ENCODE peak calls at places on chromosome 14, in nine cellular contexts. S is mucosa of descending colon; O is CD4-positive, CD25-positive, alpha-beta regulatory T cell; L is GM06990; F is kidney; J is CD8-positive, alpha-beta memory T cell; H is brain microvascular endothelial cell; N is astrocyte of the spinal cord; T is mesendoderm. G is an unnamed sample.
A peak's percentile ranks its signal among the peaks of the same experiment; 100 is the strongest.

GRCh38 chr14:82398313-82398712 is 864.7 kb upstream of the SEL1L start:
- DNase-seq in S (no peak), O (no peak), L (no peak), F (no peak), J (no peak), H (no peak), N (no peak), T (peak; percentile 23), G (no peak)

GRCh38 chr14:51431033-51431709 is 191.1 kb downstream of the TMX1 start:
- DNase-seq in S (no peak), O (no peak), L (no peak), F (no peak), J (no peak), H (no peak), N (no peak), T (no peak), G (peak; percentile 52)

GRCh38 chr14:55301722-55302121 is 30.5 kb downstream of the FBXO34 start:
- DNase-seq in S (no peak), O (no peak), L (no peak), F (no peak), J (no peak), H (peak; percentile 67), N (peak; percentile 62), T (peak; percentile 29), G (peak; percentile 63)

GRCh38 chr14:55117816-55118441 is 11.1 kb upstream of the LGALS3 start:
- DNase-seq in S (no peak), O (no peak), L (no peak), F (no peak), J (no peak), H (no peak), N (no peak), T (no peak), G (no peak)

GRCh38 chr14:64191756-64192155 is 102.4 kb downstream of the ESR2 start:
- DNase-seq in S (no peak), O (no peak), L (no peak), F (no peak), J (no peak), H (peak; percentile 94), N (peak; percentile 83), T (peak; percentile 50), G (peak; percentile 33)

GRCh38 chr14:98997526-98998205 is 274.3 kb downstream of the BCL11B start:
- DNase-seq in S (no peak), O (no peak), L (no peak), F (no peak), J (no peak), H (no peak), N (no peak), T (no peak), G (no peak)

GRCh38 chr14:30395065-30395464 is 163.9 kb upstream of the G2E3 start:
- DNase-seq in S (no peak), O (no peak), L (no peak), F (no peak), J (no peak), H (no peak), N (no peak), T (no peak), G (no peak)

GRCh38 chr14:54730156-54730961 is 163.4 kb downstream of the SAMD4A start:
- DNase-seq in S (no peak), O (peak; percentile 76), L (peak; percentile 74), F (no peak), J (no peak), H (peak; percentile 17), N (peak; percentile 62), T (no peak), G (peak; percentile 72)

GRCh38 chr14:100494645-100495044 is 92.6 kb downstream of the BEGAIN start:
- DNase-seq in S (no peak), O (no peak), L (no peak), F (peak; percentile 18), J (no peak), H (no peak), N (no peak), T (no peak), G (no peak)
- H3K4me3 ChIP-seq in S (no peak overlapping the region), O (no peak overlapping the region), L (no peak overlapping the region), F (no peak overlapping the region), J (no peak overlapping the region), H (no peak overlapping the region), N (no peak overlapping the region), T (no peak overlapping the region), G (no peak overlapping the region)

GRCh38 chr14:106786697-106787096 is 1260.3 kb downstream of the TMEM121 start:
- DNase-seq in S (no peak), O (no peak), L (no peak), F (no peak), J (no peak), H (no peak), N (no peak), T (no peak), G (no peak)

GRCh38 chr14:106789318-106789717 is 1262.9 kb downstream of the TMEM121 start:
- DNase-seq in S (no peak), O (no peak), L (no peak), F (no peak), J (peak; percentile 12), H (no peak), N (no peak), T (no peak), G (no peak)

GRCh38 chr14:106792543-106792942 is 1266.2 kb downstream of the TMEM121 start:
- DNase-seq in S (no peak), O (no peak), L (peak; percentile 19), F (no peak), J (no peak), H (no peak), N (no peak), T (no peak), G (no peak)

GRCh38 chr14:106788534-106788933 is 1262.2 kb downstream of the TMEM121 start:
- DNase-seq in S (no peak), O (no peak), L (no peak), F (no peak), J (no peak), H (no peak), N (no peak), T (no peak), G (no peak)

DNA sequence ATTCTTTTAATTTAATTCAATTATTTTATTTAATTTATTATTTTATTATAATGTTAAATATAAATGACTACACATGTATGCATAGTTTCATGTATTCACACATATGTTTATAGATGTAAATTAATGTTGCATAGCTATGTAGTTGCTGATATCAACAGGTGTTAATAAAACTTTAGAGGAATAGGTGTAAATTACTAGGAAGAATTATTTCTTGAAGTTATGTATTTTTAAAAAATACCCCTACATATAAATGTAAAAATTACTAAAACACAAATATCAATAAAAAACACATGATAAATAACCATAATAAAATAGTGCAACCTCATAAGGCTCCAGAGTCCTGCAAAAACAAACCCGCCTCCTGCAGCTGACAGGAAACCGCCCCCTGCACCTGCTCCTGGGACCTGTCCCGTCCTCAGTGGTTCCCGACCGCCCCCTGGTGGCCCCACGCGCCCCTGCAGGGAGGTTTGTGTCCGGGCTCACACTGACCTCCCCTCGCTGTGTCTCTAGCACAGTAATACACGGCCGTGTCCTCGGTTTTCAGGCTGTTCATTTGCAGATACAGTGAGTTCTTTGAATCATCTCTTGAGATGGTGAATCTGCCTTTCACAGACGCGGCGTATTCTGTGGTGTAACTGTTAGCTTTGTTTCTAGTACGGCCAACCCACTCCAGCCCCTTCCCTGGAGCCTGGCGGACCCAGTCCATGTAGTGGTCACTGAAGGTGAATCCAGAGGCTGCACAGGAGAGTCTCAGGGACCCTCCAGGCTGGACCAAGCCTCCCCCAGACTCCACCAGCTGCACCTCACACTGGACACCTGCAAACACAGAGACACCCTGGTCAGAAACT is 1264.0 kb downstream of the TMEM121 start:
- DNase-seq in S (peak; percentile 84), O (peak; percentile 75), L (peak; percentile 77), F (peak; percentile 79), J (peak; percentile 64), H (no peak), N (no peak), T (peak; percentile 1), G (no peak)
- H3K4me3 ChIP-seq in S (no peak overlapping the region), O (no peak overlapping the region), L (no peak overlapping the region), F (no peak overlapping the region), J (no peak overlapping the region), H (no peak overlapping the region), N (no peak overlapping the region), T (no peak overlapping the region), G (no peak overlapping the region)

GRCh38 chr14:52948836-52949235 is 2.0 kb downstream of the FERMT2 start:
- DNase-seq in S (no peak), O (no peak), L (no peak), F (no peak), J (no peak), H (no peak), N (no peak), T (no peak), G (no peak)
- H3K4me3 ChIP-seq in S (no peak overlapping the region), O (no peak overlapping the region), L (no peak overlapping the region), F (peak overlapping the region; percentile 99), J (no peak overlapping the region), H (peak overlapping the region; percentile 94), N (peak overlapping the region; percentile 92), T (peak overlapping the region; percentile 75), G (peak overlapping the region; percentile 93)

DNA sequence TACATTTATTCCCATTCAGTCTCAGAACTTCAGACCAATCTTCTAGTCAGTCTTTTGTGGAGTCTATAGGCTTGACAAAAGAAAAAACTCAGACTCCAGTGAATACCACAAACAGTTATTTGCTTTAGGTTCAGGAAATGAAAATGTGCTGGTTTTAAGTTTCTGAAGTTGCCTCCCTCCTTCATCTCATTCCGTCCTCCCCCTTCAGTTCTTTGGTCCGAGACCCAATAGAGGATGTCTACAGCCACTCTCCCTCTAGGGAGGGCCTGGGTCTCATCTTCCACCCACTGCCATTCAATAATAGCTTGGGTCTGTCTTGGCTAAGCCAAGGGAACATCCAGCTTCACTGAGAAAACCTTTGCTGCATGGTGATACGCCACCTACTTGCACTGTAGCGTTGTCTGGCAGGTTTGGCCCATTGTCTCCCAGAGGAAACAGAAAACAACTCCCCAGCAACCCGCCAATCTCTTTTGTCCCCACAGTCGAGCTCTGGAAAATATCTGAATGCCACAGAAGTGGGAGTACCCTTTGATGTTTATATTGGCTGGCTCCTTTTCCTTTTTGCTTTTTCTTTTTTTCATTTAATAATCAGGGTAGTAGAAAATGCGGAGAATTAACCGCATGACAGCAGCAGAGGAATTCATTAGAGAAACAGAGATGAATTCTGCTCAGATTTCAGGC is 380.0 kb downstream of the RAD51B start:
- DNase-seq in S (no peak), O (no peak), L (no peak), F (no peak), J (no peak), H (peak; percentile 82), N (peak; percentile 84), T (peak; percentile 76), G (peak; percentile 66)
- H3K4me3 ChIP-seq in S (no peak overlapping the region), O (no peak overlapping the region), L (no peak overlapping the region), F (no peak overlapping the region), J (no peak overlapping the region), H (no peak overlapping the region), N (no peak overlapping the region), T (no peak overlapping the region), G (peak overlapping the region; percentile 35)

DNA sequence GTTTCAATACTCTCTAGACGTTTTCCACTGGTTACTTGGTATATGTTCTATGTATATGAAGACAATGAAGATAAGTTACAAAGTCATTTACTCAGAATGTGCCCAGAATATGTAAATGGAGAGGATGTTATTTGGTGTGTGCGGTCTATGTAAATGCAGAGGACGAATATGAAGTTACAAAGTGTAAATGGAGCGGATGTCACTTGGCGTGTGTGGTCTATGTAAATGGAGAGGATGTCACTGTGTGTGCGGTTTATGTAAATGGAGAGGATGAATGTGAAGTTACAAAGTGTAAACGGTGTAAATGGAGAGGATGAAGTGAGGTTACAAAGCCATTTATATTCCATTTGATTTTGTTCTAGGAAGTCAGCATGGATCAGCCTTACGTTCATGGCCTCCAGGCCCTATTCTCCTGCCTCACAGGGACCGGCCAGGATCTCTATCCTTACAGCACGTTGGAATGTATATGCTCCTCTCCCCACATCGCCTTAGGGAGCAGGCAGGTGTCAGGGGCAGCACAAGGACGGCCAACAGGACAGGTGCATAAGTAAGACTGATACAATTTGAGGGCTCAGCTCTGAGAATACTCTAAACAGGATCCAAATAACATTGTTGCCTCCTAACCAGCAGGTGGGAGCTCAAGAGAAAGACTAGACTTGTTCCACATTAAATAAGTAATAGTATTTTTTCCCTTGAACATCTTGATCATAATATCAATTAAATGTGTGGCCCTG is 42.4 kb downstream of the GLRX5 start:
- DNase-seq in S (no peak), O (no peak), L (peak; percentile 33), F (no peak), J (no peak), H (no peak), N (no peak), T (no peak), G (no peak)
- H3K4me3 ChIP-seq in S (no peak overlapping the region), O (no peak overlapping the region), L (peak overlapping the region; percentile 16), F (no peak overlapping the region), J (no peak overlapping the region), H (no peak overlapping the region), N (no peak overlapping the region), T (no peak overlapping the region), G (no peak overlapping the region)